ENCODE peak calls at places on chromosomes 13 and 19, in seven cellular contexts. One of them, this sample, is unnamed.

GRCh38 chr19:51084505-51084904 is 1.8 kb upstream of the KLK14 start:
- DNase-seq in left lung: no peak
- DNase-seq in foreskin fibroblast: no peak
- DNase-seq in brain microvascular endothelial cell: no peak
- DNase-seq in cardiac muscle cell: no peak
- DNase-seq in mucosa of descending colon: no peak
- DNase-seq in activated B cell treated with CpG ODN at 0.5 μM for 24 hours: no peak
- DNase-seq in this sample: no peak

GRCh38 chr13:76148374-76148773 is 512.2 kb downstream of the LMO7 start:
- DNase-seq in left lung: no peak
- DNase-seq in brain microvascular endothelial cell: no peak
- DNase-seq in cardiac muscle cell: no peak
- DNase-seq in foreskin fibroblast: no peak
- DNase-seq in mucosa of descending colon: no peak
- DNase-seq in activated B cell treated with CpG ODN at 0.5 μM for 24 hours: no peak
- DNase-seq in this sample: no peak

GRCh38 chr19:48741222-48741999 is 1.0 kb upstream of the RASIP1 start:
- DNase-seq in brain microvascular endothelial cell: no peak
- DNase-seq in activated B cell treated with CpG ODN at 0.5 μM for 24 hours: no peak
- DNase-seq in cardiac muscle cell: no peak
- DNase-seq in left lung: peak; percentile 80
- DNase-seq in foreskin fibroblast: no peak
- DNase-seq in mucosa of descending colon: peak; percentile 72
- DNase-seq in this sample: no peak

GRCh38 chr13:35549481-35549880 is 73.0 kb upstream of the MAB21L1 start:
- DNase-seq in foreskin fibroblast: peak; percentile 79
- DNase-seq in cardiac muscle cell: peak; percentile 77
- DNase-seq in activated B cell treated with CpG ODN at 0.5 μM for 24 hours: no peak
- DNase-seq in left lung: no peak
- DNase-seq in brain microvascular endothelial cell: peak; percentile 47
- DNase-seq in mucosa of descending colon: no peak
- DNase-seq in this sample: peak; percentile 67

GRCh38 chr19:45668342-45668871 is 386 bp downstream of the GIPR start:
- DNase-seq in foreskin fibroblast: no peak
- DNase-seq in mucosa of descending colon: no peak
- DNase-seq in left lung: peak; percentile 82
- DNase-seq in activated B cell treated with CpG ODN at 0.5 μM for 24 hours: no peak
- DNase-seq in cardiac muscle cell: no peak
- DNase-seq in brain microvascular endothelial cell: no peak
- DNase-seq in this sample: no peak

GRCh38 chr19:30367421-30367820 is 4.8 kb upstream of the ZNF536 start:
- DNase-seq in brain microvascular endothelial cell: no peak
- DNase-seq in cardiac muscle cell: no peak
- DNase-seq in left lung: no peak
- DNase-seq in mucosa of descending colon: no peak
- DNase-seq in foreskin fibroblast: no peak
- DNase-seq in activated B cell treated with CpG ODN at 0.5 μM for 24 hours: no peak
- DNase-seq in this sample: no peak

GRCh38 chr13:58852076-58852475 is 1220.5 kb downstream of the PCDH17 start:
- DNase-seq in activated B cell treated with CpG ODN at 0.5 μM for 24 hours: no peak
- DNase-seq in cardiac muscle cell: no peak
- DNase-seq in mucosa of descending colon: no peak
- DNase-seq in left lung: no peak
- DNase-seq in foreskin fibroblast: no peak
- DNase-seq in brain microvascular endothelial cell: peak; percentile 17
- DNase-seq in this sample: no peak

GRCh38 chr19:29245221-29245620 is 32.3 kb upstream of the UQCRFS1 start:
- DNase-seq in foreskin fibroblast: no peak
- DNase-seq in mucosa of descending colon: no peak
- DNase-seq in cardiac muscle cell: peak; percentile 10
- DNase-seq in left lung: no peak
- DNase-seq in activated B cell treated with CpG ODN at 0.5 μM for 24 hours: no peak
- DNase-seq in brain microvascular endothelial cell: no peak
- DNase-seq in this sample: no peak

GRCh38 chr19:14395710-14396338 is 14.6 kb downstream of the ADGRE5 start:
- DNase-seq in left lung: peak; percentile 61
- DNase-seq in brain microvascular endothelial cell: no peak
- DNase-seq in cardiac muscle cell: no peak
- DNase-seq in foreskin fibroblast: peak; percentile 34
- DNase-seq in activated B cell treated with CpG ODN at 0.5 μM for 24 hours: no peak
- DNase-seq in mucosa of descending colon: no peak
- DNase-seq in this sample: no peak

GRCh38 chr13:34153428-34154180 is 335.7 kb downstream of the RFC3 start:
- DNase-seq in brain microvascular endothelial cell: no peak
- DNase-seq in mucosa of descending colon: no peak
- DNase-seq in activated B cell treated with CpG ODN at 0.5 μM for 24 hours: no peak
- DNase-seq in cardiac muscle cell: peak; percentile 44
- DNase-seq in foreskin fibroblast: no peak
- DNase-seq in left lung: no peak
- DNase-seq in this sample: no peak

GRCh38 chr13:33349996-33350826 is 64.7 kb upstream of the STARD13 start:
- DNase-seq in left lung: peak; percentile 89
- DNase-seq in activated B cell treated with CpG ODN at 0.5 μM for 24 hours: no peak
- DNase-seq in brain microvascular endothelial cell: peak; percentile 23
- DNase-seq in mucosa of descending colon: peak; percentile 70
- DNase-seq in foreskin fibroblast: no peak
- DNase-seq in cardiac muscle cell: peak; percentile 57
- DNase-seq in this sample: no peak

GRCh38 chr13:21717817-21718216 is 46.9 kb downstream of the FGF9 start:
- DNase-seq in brain microvascular endothelial cell: no peak
- DNase-seq in left lung: no peak
- DNase-seq in activated B cell treated with CpG ODN at 0.5 μM for 24 hours: no peak
- DNase-seq in foreskin fibroblast: no peak
- DNase-seq in mucosa of descending colon: no peak
- DNase-seq in cardiac muscle cell: no peak
- DNase-seq in this sample: no peak

GRCh38 chr19:6536138-6536671 is 5.4 kb downstream of the TNFSF9 start:
- DNase-seq in activated B cell treated with CpG ODN at 0.5 μM for 24 hours: peak; percentile 77
- DNase-seq in brain microvascular endothelial cell: peak; percentile 27
- DNase-seq in left lung: no peak
- DNase-seq in cardiac muscle cell: peak; percentile 33
- DNase-seq in foreskin fibroblast: no peak
- DNase-seq in mucosa of descending colon: peak; percentile 67
- DNase-seq in this sample: peak; percentile 27

GRCh38 chr13:34294483-34295129 is 476.7 kb downstream of the RFC3 start:
- DNase-seq in brain microvascular endothelial cell: no peak
- DNase-seq in mucosa of descending colon: no peak
- DNase-seq in activated B cell treated with CpG ODN at 0.5 μM for 24 hours: no peak
- DNase-seq in left lung: no peak
- DNase-seq in foreskin fibroblast: no peak
- DNase-seq in cardiac muscle cell: peak; percentile 37
- DNase-seq in this sample: no peak

GRCh38 chr13:39963612-39964011 is 308.1 kb downstream of the COG6 start:
- DNase-seq in activated B cell treated with CpG ODN at 0.5 μM for 24 hours: no peak
- DNase-seq in cardiac muscle cell: no peak
- DNase-seq in left lung: no peak
- DNase-seq in brain microvascular endothelial cell: no peak
- DNase-seq in mucosa of descending colon: no peak
- DNase-seq in foreskin fibroblast: no peak
- DNase-seq in this sample: no peak

DNA sequence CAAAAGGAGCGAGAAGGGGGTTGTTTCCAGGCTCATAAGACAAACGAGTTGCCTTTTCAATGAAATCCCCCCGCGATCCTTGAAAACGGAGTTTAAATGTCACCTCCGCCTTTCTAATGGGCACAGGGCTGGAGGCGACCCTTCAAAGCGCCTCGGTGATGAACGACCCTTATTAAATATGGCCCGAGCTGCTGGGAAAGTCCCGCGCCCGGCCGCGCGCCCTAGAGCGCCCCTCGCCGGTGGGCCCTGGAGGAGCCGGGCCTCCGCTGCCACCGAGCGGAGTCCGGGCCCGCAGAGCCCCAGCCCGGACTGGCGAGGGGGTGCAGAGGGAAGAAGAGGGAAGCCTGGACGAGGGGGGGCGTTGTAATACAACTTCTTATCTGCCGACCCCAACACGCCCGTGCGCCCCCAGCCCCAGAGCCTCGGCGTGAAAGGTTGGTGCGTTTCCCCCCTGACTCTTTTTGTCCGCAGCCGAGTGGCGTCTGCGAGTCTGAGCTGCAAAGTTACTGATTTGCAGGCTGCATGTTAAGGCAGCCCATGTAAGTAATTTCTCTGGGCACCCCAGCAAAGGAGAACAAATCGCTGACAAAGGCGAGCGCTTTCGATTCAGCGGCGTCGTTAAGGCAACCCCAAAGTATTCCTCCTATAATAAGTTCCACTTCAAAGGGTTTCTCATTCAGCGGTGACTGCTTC is 11.9 kb downstream of the ZIC5 start:
- DNase-seq in activated B cell treated with CpG ODN at 0.5 μM for 24 hours: no peak
- DNase-seq in brain microvascular endothelial cell: no peak
- DNase-seq in foreskin fibroblast: no peak
- DNase-seq in left lung: no peak
- DNase-seq in cardiac muscle cell: no peak
- DNase-seq in mucosa of descending colon: no peak
- DNase-seq in this sample: no peak
- TF ChIP-seq CTCF in activated B cell treated with CpG ODN at 0.5 μM for 24 hours: no peak
- TF ChIP-seq CTCF in brain microvascular endothelial cell: no peak
- TF ChIP-seq CTCF in foreskin fibroblast: no peak
- TF ChIP-seq CTCF in left lung: no peak
- TF ChIP-seq CTCF in cardiac muscle cell: peak; percentile 12
- TF ChIP-seq CTCF in mucosa of descending colon: no peak
- TF ChIP-seq CTCF in this sample: peak; percentile 6

DNA sequence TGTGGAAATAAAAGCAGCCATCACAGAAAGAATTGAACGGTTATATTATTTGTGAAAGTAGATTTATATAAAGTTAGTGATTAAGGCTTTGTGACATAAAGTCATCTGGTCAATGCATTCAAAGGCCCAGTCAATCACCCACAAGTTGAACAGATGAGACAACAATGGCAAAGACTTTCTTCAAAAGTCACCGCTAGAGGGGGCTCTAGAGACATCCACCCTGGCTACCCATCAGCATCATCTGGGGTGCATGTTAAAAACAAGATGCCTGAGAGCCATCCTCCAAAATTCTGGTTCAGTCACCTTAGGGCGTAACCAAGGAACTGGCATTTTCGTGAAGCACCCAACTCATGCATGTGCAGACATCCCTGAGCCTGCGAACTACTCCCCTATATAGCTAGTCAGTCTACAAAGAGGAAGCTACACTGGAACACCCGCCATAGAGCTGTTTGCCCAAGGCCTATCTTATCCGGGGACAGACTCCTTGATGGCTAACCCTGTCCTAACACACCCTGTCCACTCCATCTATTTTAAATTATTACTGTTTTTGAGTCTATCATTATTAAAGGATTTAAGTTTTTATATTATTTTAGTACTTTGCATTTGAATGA is 970.5 kb downstream of the UQCRFS1 start:
- DNase-seq in mucosa of descending colon: no peak
- DNase-seq in brain microvascular endothelial cell: peak; percentile 12
- DNase-seq in activated B cell treated with CpG ODN at 0.5 μM for 24 hours: no peak
- DNase-seq in foreskin fibroblast: peak; percentile 13
- DNase-seq in cardiac muscle cell: peak; percentile 60
- DNase-seq in left lung: no peak
- DNase-seq in this sample: no peak
- TF ChIP-seq CTCF in mucosa of descending colon: no peak
- TF ChIP-seq CTCF in brain microvascular endothelial cell: peak; percentile 69
- TF ChIP-seq CTCF in activated B cell treated with CpG ODN at 0.5 μM for 24 hours: no peak
- TF ChIP-seq CTCF in foreskin fibroblast: peak; percentile 60
- TF ChIP-seq CTCF in cardiac muscle cell: peak; percentile 70
- TF ChIP-seq CTCF in left lung: peak; percentile 41
- TF ChIP-seq CTCF in this sample: peak; percentile 67

GRCh38 chr13:37599509-37599908 is 941 bp upstream of the POSTN start:
- DNase-seq in cardiac muscle cell: peak; percentile 56
- DNase-seq in foreskin fibroblast: no peak
- DNase-seq in mucosa of descending colon: no peak
- DNase-seq in left lung: no peak
- DNase-seq in activated B cell treated with CpG ODN at 0.5 μM for 24 hours: no peak
- DNase-seq in brain microvascular endothelial cell: no peak
- DNase-seq in this sample: no peak

GRCh38 chr13:37598572-37598971 is at the start of gene POSTN:
- DNase-seq in mucosa of descending colon: no peak
- DNase-seq in left lung: no peak
- DNase-seq in activated B cell treated with CpG ODN at 0.5 μM for 24 hours: no peak
- DNase-seq in cardiac muscle cell: peak; percentile 82
- DNase-seq in brain microvascular endothelial cell: peak; percentile 29
- DNase-seq in foreskin fibroblast: no peak
- DNase-seq in this sample: peak; percentile 10

GRCh38 chr13:37597477-37597876 is 1.1 kb downstream of the POSTN start:
- DNase-seq in mucosa of descending colon: no peak
- DNase-seq in cardiac muscle cell: no peak
- DNase-seq in brain microvascular endothelial cell: no peak
- DNase-seq in activated B cell treated with CpG ODN at 0.5 μM for 24 hours: no peak
- DNase-seq in foreskin fibroblast: no peak
- DNase-seq in left lung: no peak
- DNase-seq in this sample: no peak

GRCh38 chr13:37608750-37609339 is 10.3 kb upstream of the POSTN start:
- DNase-seq in left lung: no peak
- DNase-seq in mucosa of descending colon: no peak
- DNase-seq in cardiac muscle cell: no peak
- DNase-seq in brain microvascular endothelial cell: no peak
- DNase-seq in activated B cell treated with CpG ODN at 0.5 μM for 24 hours: no peak
- DNase-seq in foreskin fibroblast: no peak
- DNase-seq in this sample: no peak

DNA sequence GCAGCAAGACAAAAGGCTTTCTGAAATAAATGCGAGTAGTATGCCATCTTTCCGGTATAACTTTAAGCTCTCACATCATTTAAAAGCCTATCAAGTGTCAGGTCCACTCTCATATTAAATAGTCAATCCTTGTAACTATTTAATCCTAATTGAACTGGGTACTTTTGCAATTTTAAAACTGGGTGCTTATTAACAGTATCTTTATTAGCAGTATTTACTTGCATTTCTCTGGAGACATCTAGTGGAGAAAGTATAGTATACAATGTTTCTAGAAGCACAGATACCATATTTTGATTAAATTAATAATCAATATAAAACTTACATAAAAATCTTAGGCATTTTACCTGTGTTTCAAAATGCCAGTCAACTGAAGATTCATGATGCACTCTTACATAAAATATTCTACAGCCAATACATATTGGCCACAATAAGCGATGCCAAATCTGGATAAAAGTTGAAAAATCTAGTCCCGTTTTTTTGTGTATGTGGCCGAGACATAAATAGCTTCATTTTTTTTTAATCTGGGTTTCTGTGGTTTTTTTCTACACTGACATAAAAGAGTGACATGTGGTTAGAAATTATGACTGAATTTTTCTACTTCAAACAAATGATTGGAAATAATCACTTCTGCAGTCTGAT is 4.3 kb upstream of the POSTN start:
- DNase-seq in left lung: no peak
- DNase-seq in mucosa of descending colon: no peak
- DNase-seq in foreskin fibroblast: no peak
- DNase-seq in activated B cell treated with CpG ODN at 0.5 μM for 24 hours: no peak
- DNase-seq in cardiac muscle cell: peak; percentile 51
- DNase-seq in brain microvascular endothelial cell: no peak
- DNase-seq in this sample: peak; percentile 10
- TF ChIP-seq CTCF in left lung: peak; percentile 21
- TF ChIP-seq CTCF in mucosa of descending colon: no peak
- TF ChIP-seq CTCF in foreskin fibroblast: peak; percentile 21
- TF ChIP-seq CTCF in activated B cell treated with CpG ODN at 0.5 μM for 24 hours: no peak
- TF ChIP-seq CTCF in cardiac muscle cell: peak; percentile 55
- TF ChIP-seq CTCF in brain microvascular endothelial cell: peak; percentile 37
- TF ChIP-seq CTCF in this sample: peak; percentile 89

DNA sequence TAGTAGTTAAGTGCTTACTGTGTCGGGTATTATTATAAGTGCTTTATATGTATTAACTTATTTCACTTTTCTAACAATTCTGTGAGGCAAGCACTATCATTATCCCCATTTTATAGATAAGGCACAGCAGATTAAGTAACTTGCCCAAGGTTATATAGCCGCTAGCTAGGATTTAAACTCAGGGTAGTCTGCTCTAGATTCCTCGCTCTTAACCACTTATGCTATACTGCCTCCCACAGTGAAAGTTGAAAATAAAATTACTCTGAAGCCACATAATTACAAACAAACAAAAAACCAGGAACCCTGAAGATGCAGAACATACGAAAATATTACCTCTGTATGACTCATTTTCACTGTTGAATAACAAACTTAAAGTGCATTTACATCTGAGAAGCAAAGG is 3.9 kb downstream of the TEX30 start:
- DNase-seq in brain microvascular endothelial cell: no peak
- DNase-seq in activated B cell treated with CpG ODN at 0.5 μM for 24 hours: no peak
- DNase-seq in cardiac muscle cell: peak; percentile 32
- DNase-seq in left lung: no peak
- DNase-seq in mucosa of descending colon: no peak
- DNase-seq in foreskin fibroblast: no peak
- DNase-seq in this sample: no peak
- TF ChIP-seq CTCF in brain microvascular endothelial cell: no peak
- TF ChIP-seq CTCF in activated B cell treated with CpG ODN at 0.5 μM for 24 hours: no peak
- TF ChIP-seq CTCF in cardiac muscle cell: no peak
- TF ChIP-seq CTCF in left lung: no peak
- TF ChIP-seq CTCF in mucosa of descending colon: no peak
- TF ChIP-seq CTCF in foreskin fibroblast: no peak
- TF ChIP-seq CTCF in this sample: no peak

This sample was measured in HFFc6.